ENCODE peak calls at places on chromosome 7, in seven cellular contexts. One of them, this sample, is unnamed.

GRCh38 chr7:107327986-107328569 is 141.8 kb upstream of the GPR22 start:
- DNase-seq in GM23338: no peak
- DNase-seq in HT1080: peak; percentile 2
- DNase-seq in astrocyte: peak; percentile 20
- DNase-seq in AG08395: peak; percentile 5
- DNase-seq in T-helper 1 cell: no peak
- DNase-seq in CD4-positive, CD25-positive, alpha-beta regulatory T cell: no peak
- DNase-seq in this sample: no peak

GRCh38 chr7:21504021-21504420 is 38.8 kb upstream of the DNAH11 start:
- DNase-seq in AG08395: no peak
- DNase-seq in astrocyte: no peak
- DNase-seq in GM23338: peak; percentile 14
- DNase-seq in T-helper 1 cell: no peak
- DNase-seq in HT1080: no peak
- DNase-seq in CD4-positive, CD25-positive, alpha-beta regulatory T cell: no peak
- DNase-seq in this sample: no peak

GRCh38 chr7:73899731-73900142 is 38.8 kb downstream of the TMEM270 start:
- DNase-seq in GM23338: no peak
- DNase-seq in AG08395: peak; percentile 95
- DNase-seq in CD4-positive, CD25-positive, alpha-beta regulatory T cell: no peak
- DNase-seq in HT1080: peak; percentile 10
- DNase-seq in astrocyte: peak; percentile 82
- DNase-seq in T-helper 1 cell: no peak
- DNase-seq in this sample: no peak

GRCh38 chr7:70668606-70669358 is 463.2 kb upstream of the GALNT17 start:
- DNase-seq in CD4-positive, CD25-positive, alpha-beta regulatory T cell: no peak
- DNase-seq in HT1080: no peak
- DNase-seq in AG08395: no peak
- DNase-seq in GM23338: peak; percentile 28
- DNase-seq in astrocyte: no peak
- DNase-seq in T-helper 1 cell: no peak
- DNase-seq in this sample: no peak

GRCh38 chr7:1027285-1028043 is 16.9 kb upstream of the GPR146 start:
- DNase-seq in GM23338: peak; percentile 72
- DNase-seq in T-helper 1 cell: no peak
- DNase-seq in HT1080: no peak
- DNase-seq in astrocyte: peak; percentile 38
- DNase-seq in AG08395: peak; percentile 18
- DNase-seq in CD4-positive, CD25-positive, alpha-beta regulatory T cell: no peak
- DNase-seq in this sample: peak; percentile 35

GRCh38 chr7:145398758-145399157 is 562.9 kb upstream of the TPK1 start:
- DNase-seq in T-helper 1 cell: no peak
- DNase-seq in CD4-positive, CD25-positive, alpha-beta regulatory T cell: no peak
- DNase-seq in AG08395: no peak
- DNase-seq in GM23338: no peak
- DNase-seq in astrocyte: no peak
- DNase-seq in HT1080: peak; percentile 15
- DNase-seq in this sample: no peak

GRCh38 chr7:77727936-77728701 is 31.9 kb downstream of the RSBN1L start:
- DNase-seq in AG08395: peak; percentile 38
- DNase-seq in T-helper 1 cell: no peak
- DNase-seq in HT1080: no peak
- DNase-seq in CD4-positive, CD25-positive, alpha-beta regulatory T cell: peak; percentile 26
- DNase-seq in astrocyte: peak; percentile 22
- DNase-seq in GM23338: peak; percentile 50
- DNase-seq in this sample: no peak

GRCh38 chr7:32140540-32140939 is 70.3 kb upstream of the PDE1C start:
- DNase-seq in HT1080: no peak
- DNase-seq in CD4-positive, CD25-positive, alpha-beta regulatory T cell: no peak
- DNase-seq in AG08395: no peak
- DNase-seq in astrocyte: no peak
- DNase-seq in GM23338: no peak
- DNase-seq in T-helper 1 cell: no peak
- DNase-seq in this sample: no peak

GRCh38 chr7:71442492-71443196 is 310.7 kb downstream of the GALNT17 start:
- DNase-seq in T-helper 1 cell: no peak
- DNase-seq in CD4-positive, CD25-positive, alpha-beta regulatory T cell: no peak
- DNase-seq in astrocyte: no peak
- DNase-seq in GM23338: no peak
- DNase-seq in HT1080: no peak
- DNase-seq in AG08395: no peak
- DNase-seq in this sample: no peak

GRCh38 chr7:70092314-70093303 is 494.3 kb downstream of the AUTS2 start:
- DNase-seq in AG08395: peak; percentile 79
- DNase-seq in T-helper 1 cell: no peak
- DNase-seq in CD4-positive, CD25-positive, alpha-beta regulatory T cell: no peak
- DNase-seq in astrocyte: peak; percentile 94
- DNase-seq in HT1080: peak; percentile 33
- DNase-seq in GM23338: no peak
- DNase-seq in this sample: no peak

GRCh38 chr7:36314491-36314890 is 75.2 kb upstream of the ANLN start:
- DNase-seq in GM23338: no peak
- DNase-seq in T-helper 1 cell: no peak
- DNase-seq in CD4-positive, CD25-positive, alpha-beta regulatory T cell: no peak
- DNase-seq in HT1080: no peak
- DNase-seq in AG08395: no peak
- DNase-seq in astrocyte: no peak
- DNase-seq in this sample: no peak

GRCh38 chr7:154592392-154592791 is 410.5 kb downstream of the PAXIP1 start:
- DNase-seq in HT1080: peak; percentile 34
- DNase-seq in CD4-positive, CD25-positive, alpha-beta regulatory T cell: no peak
- DNase-seq in GM23338: no peak
- DNase-seq in T-helper 1 cell: no peak
- DNase-seq in AG08395: no peak
- DNase-seq in astrocyte: no peak
- DNase-seq in this sample: no peak

GRCh38 chr7:143002106-143002505 is 24.8 kb downstream of the OR9A2 start:
- DNase-seq in GM23338: peak; percentile 42
- DNase-seq in AG08395: peak; percentile 17
- DNase-seq in T-helper 1 cell: no peak
- DNase-seq in CD4-positive, CD25-positive, alpha-beta regulatory T cell: peak; percentile 30
- DNase-seq in astrocyte: no peak
- DNase-seq in HT1080: no peak
- DNase-seq in this sample: no peak

GRCh38 chr7:64494912-64495461 is 67.9 kb downstream of the ZNF680 start:
- DNase-seq in CD4-positive, CD25-positive, alpha-beta regulatory T cell: no peak
- DNase-seq in HT1080: no peak
- DNase-seq in AG08395: no peak
- DNase-seq in T-helper 1 cell: no peak
- DNase-seq in GM23338: peak; percentile 62
- DNase-seq in astrocyte: no peak
- DNase-seq in this sample: no peak

GRCh38 chr7:101681170-101682007 is 52.3 kb upstream of the MYL10 start:
- DNase-seq in CD4-positive, CD25-positive, alpha-beta regulatory T cell: no peak
- DNase-seq in HT1080: peak; percentile 89
- DNase-seq in T-helper 1 cell: no peak
- DNase-seq in AG08395: peak; percentile 94
- DNase-seq in astrocyte: peak; percentile 85
- DNase-seq in GM23338: no peak
- DNase-seq in this sample: no peak

GRCh38 chr7:100789055-100789454 is 38.3 kb downstream of the EPHB4 start:
- DNase-seq in AG08395: no peak
- DNase-seq in CD4-positive, CD25-positive, alpha-beta regulatory T cell: no peak
- DNase-seq in astrocyte: no peak
- DNase-seq in T-helper 1 cell: no peak
- DNase-seq in GM23338: peak; percentile 79
- DNase-seq in HT1080: no peak
- DNase-seq in this sample: no peak

GRCh38 chr7:112958775-112959174 is 127.9 kb downstream of the GPR85 start:
- DNase-seq in T-helper 1 cell: no peak
- DNase-seq in astrocyte: no peak
- DNase-seq in CD4-positive, CD25-positive, alpha-beta regulatory T cell: no peak
- DNase-seq in HT1080: no peak
- DNase-seq in AG08395: no peak
- DNase-seq in GM23338: no peak
- DNase-seq in this sample: no peak

GRCh38 chr7:100452513-100452912 is 11.5 kb downstream of the SPACDR start:
- DNase-seq in CD4-positive, CD25-positive, alpha-beta regulatory T cell: no peak
- DNase-seq in T-helper 1 cell: no peak
- DNase-seq in AG08395: no peak
- DNase-seq in GM23338: no peak
- DNase-seq in astrocyte: no peak
- DNase-seq in HT1080: no peak
- DNase-seq in this sample: no peak

GRCh38 chr7:157309990-157310668 is 26.7 kb upstream of the DNAJB6 start:
- DNase-seq in CD4-positive, CD25-positive, alpha-beta regulatory T cell: no peak
- DNase-seq in GM23338: peak; percentile 95
- DNase-seq in astrocyte: peak; percentile 96
- DNase-seq in AG08395: peak; percentile 94
- DNase-seq in HT1080: peak; percentile 98
- DNase-seq in T-helper 1 cell: no peak
- DNase-seq in this sample: no peak

GRCh38 chr7:74043523-74043951 is 15.6 kb downstream of the ELN start:
- DNase-seq in CD4-positive, CD25-positive, alpha-beta regulatory T cell: no peak
- DNase-seq in HT1080: no peak
- DNase-seq in GM23338: peak; percentile 58
- DNase-seq in T-helper 1 cell: no peak
- DNase-seq in AG08395: peak; percentile 58
- DNase-seq in astrocyte: peak; percentile 50
- DNase-seq in this sample: no peak

GRCh38 chr7:131057015-131057518 is 270.6 kb upstream of the MKLN1 start:
- DNase-seq in AG08395: peak; percentile 51
- DNase-seq in CD4-positive, CD25-positive, alpha-beta regulatory T cell: peak; percentile 92
- DNase-seq in astrocyte: peak; percentile 92
- DNase-seq in HT1080: no peak
- DNase-seq in T-helper 1 cell: peak; percentile 76
- DNase-seq in GM23338: no peak
- DNase-seq in this sample: no peak